ENCODE peak calls at places on chromosomes 16 and 17, in eight cellular contexts. L is Karpas-422; I is Peyer's patch; Z is effector memory CD4-positive, alpha-beta T cell; Y is non-pigmented ciliary epithelial cell; U is fibroblast of lung; Q is naive thymus-derived CD8-positive, alpha-beta T cell; E is hypothalamus. F is an unnamed sample.

GRCh38 chr16:71883849-71884638 is at the start of gene ZNF821:
- DNase-seq in L (peak; percentile 91), E (peak; percentile 61), Q (peak; percentile 91), U (peak; percentile 75), Z (peak; percentile 73), Y (no peak), I (peak; percentile 90), F (peak; percentile 68)

GRCh38 chr16:1309888-1310831 is 724 bp downstream of the UBE2I start:
- DNase-seq in L (peak; percentile 77), Q (peak; percentile 47), Z (peak; percentile 53), E (no peak), I (peak; percentile 81), Y (no peak), U (peak; percentile 54), F (peak; percentile 36)

GRCh38 chr17:45907720-45908395 is 13.5 kb downstream of the MAPT start:
- DNase-seq in Y (no peak), L (no peak), E (no peak), Z (no peak), U (no peak), I (no peak), Q (no peak), F (no peak)

GRCh38 chr16:290015-290680 is 7.2 kb downstream of the PDIA2 start:
- DNase-seq in I (no peak), L (no peak), E (no peak), Y (no peak), Z (no peak), Q (no peak), U (no peak), F (no peak)

GRCh38 chr16:4087990-4088577 is 28.2 kb downstream of the ADCY9 start:
- DNase-seq in Z (no peak), E (no peak), Q (no peak), Y (no peak), L (no peak), U (no peak), I (no peak), F (no peak)

GRCh38 chr17:74825952-74826713 is 33.6 kb downstream of the GRIN2C start:
- DNase-seq in U (no peak), Y (no peak), Z (no peak), E (no peak), I (no peak), Q (no peak), L (no peak), F (no peak)

GRCh38 chr17:68290955-68291835 is at the start of the genes ARSG and SLC16A6:
- DNase-seq in U (peak; percentile 56), Q (peak; percentile 96), Z (peak; percentile 77), L (peak; percentile 96), Y (no peak), E (peak; percentile 23), I (peak; percentile 87), F (peak; percentile 87)

GRCh38 chr16:82093901-82094300 is 58.8 kb downstream of the HSD17B2 start:
- DNase-seq in I (no peak), Q (no peak), L (no peak), U (peak; percentile 64), Y (no peak), Z (no peak), E (no peak), F (no peak)

GRCh38 chr17:47694018-47694817 is at the start of gene TBKBP1:
- DNase-seq in I (peak; percentile 74), Q (no peak), U (peak; percentile 49), E (peak; percentile 63), Z (peak; percentile 37), Y (no peak), L (no peak), F (no peak)

GRCh38 chr16:11583171-11583570 is 3.5 kb downstream of the LITAF start:
- DNase-seq in U (peak; percentile 95), Q (no peak), L (no peak), E (no peak), I (no peak), Y (peak; percentile 24), Z (no peak), F (no peak)

GRCh38 chr17:68101992-68102758 is 66.6 kb downstream of the KPNA2 start:
- DNase-seq in L (peak; percentile 71), Z (peak; percentile 16), U (no peak), E (no peak), I (peak; percentile 71), Y (no peak), Q (peak; percentile 36), F (no peak)

GRCh38 chr16:66961065-66961744 is at the start of gene CES3:
- DNase-seq in Q (peak; percentile 19), L (peak; percentile 94), Z (peak; percentile 21), Y (peak; percentile 18), E (peak; percentile 18), I (peak; percentile 91), U (peak; percentile 42), F (peak; percentile 77)

GRCh38 chr17:49371178-49371834 is 9.3 kb upstream of the ZNF652 start:
- DNase-seq in E (no peak), I (peak; percentile 36), Z (no peak), L (no peak), U (no peak), Y (no peak), Q (no peak), F (no peak)

F was measured in MM.1S.